ENCODE peak calls at places on chromosome 9, in nine cellular contexts. One of them, this sample, is unnamed.
A peak's percentile ranks its signal among the peaks of the same experiment; 100 is the strongest.

GRCh38 chr9:31824860-31825259 is 559.6 kb upstream of the ACO1 start:
- DNase-seq in kidney tubule cell: no peak
- DNase-seq in hippocampal formation: no peak
- DNase-seq in Peyer's patch: no peak
- DNase-seq in anterior cingulate cortex: no peak
- DNase-seq in fibroblast of lung: no peak
- DNase-seq in ovary: no peak
- DNase-seq in HT-29: no peak
- DNase-seq in non-pigmented ciliary epithelial cell: no peak
- DNase-seq in this sample: no peak

GRCh38 chr9:68546596-68547390 is 6.1 kb upstream of the TMEM252 start:
- DNase-seq in kidney tubule cell: peak; percentile 78
- DNase-seq in hippocampal formation: no peak
- DNase-seq in Peyer's patch: no peak
- DNase-seq in anterior cingulate cortex: no peak
- DNase-seq in fibroblast of lung: no peak
- DNase-seq in ovary: no peak
- DNase-seq in HT-29: no peak
- DNase-seq in non-pigmented ciliary epithelial cell: no peak
- DNase-seq in this sample: no peak

GRCh38 chr9:89788457-89788856 is 183.6 kb downstream of the GADD45G start:
- DNase-seq in kidney tubule cell: no peak
- DNase-seq in hippocampal formation: no peak
- DNase-seq in Peyer's patch: no peak
- DNase-seq in anterior cingulate cortex: no peak
- DNase-seq in fibroblast of lung: no peak
- DNase-seq in ovary: no peak
- DNase-seq in HT-29: no peak
- DNase-seq in non-pigmented ciliary epithelial cell: no peak
- DNase-seq in this sample: no peak

GRCh38 chr9:133236291-133237071 is 27.4 kb upstream of the OBP2B start:
- DNase-seq in kidney tubule cell: peak; percentile 14
- DNase-seq in hippocampal formation: no peak
- DNase-seq in Peyer's patch: no peak
- DNase-seq in anterior cingulate cortex: no peak
- DNase-seq in fibroblast of lung: no peak
- DNase-seq in ovary: peak; percentile 78
- DNase-seq in HT-29: no peak
- DNase-seq in non-pigmented ciliary epithelial cell: no peak
- DNase-seq in this sample: no peak

GRCh38 chr9:113682297-113682771 is 193.8 kb upstream of the ZNF618 start:
- DNase-seq in kidney tubule cell: peak; percentile 77
- DNase-seq in hippocampal formation: peak; percentile 32
- DNase-seq in Peyer's patch: peak; percentile 73
- DNase-seq in anterior cingulate cortex: peak; percentile 39
- DNase-seq in fibroblast of lung: peak; percentile 68
- DNase-seq in ovary: peak; percentile 79
- DNase-seq in HT-29: peak; percentile 82
- DNase-seq in non-pigmented ciliary epithelial cell: peak; percentile 51
- DNase-seq in this sample: peak; percentile 76

GRCh38 chr9:121638901-121639592 is 12.4 kb upstream of the DAB2IP start:
- DNase-seq in kidney tubule cell: no peak
- DNase-seq in hippocampal formation: no peak
- DNase-seq in Peyer's patch: no peak
- DNase-seq in anterior cingulate cortex: no peak
- DNase-seq in fibroblast of lung: no peak
- DNase-seq in ovary: no peak
- DNase-seq in HT-29: no peak
- DNase-seq in non-pigmented ciliary epithelial cell: no peak
- DNase-seq in this sample: no peak

GRCh38 chr9:111400564-111400898 is 70.5 kb upstream of the OR2K2 start:
- DNase-seq in kidney tubule cell: peak; percentile 44
- DNase-seq in hippocampal formation: no peak
- DNase-seq in Peyer's patch: no peak
- DNase-seq in anterior cingulate cortex: no peak
- DNase-seq in fibroblast of lung: peak; percentile 54
- DNase-seq in ovary: no peak
- DNase-seq in HT-29: no peak
- DNase-seq in non-pigmented ciliary epithelial cell: no peak
- DNase-seq in this sample: no peak

GRCh38 chr9:96875460-96876142 is 21.3 kb upstream of the ZNF782 start:
- DNase-seq in kidney tubule cell: peak; percentile 85
- DNase-seq in hippocampal formation: peak; percentile 46
- DNase-seq in Peyer's patch: peak; percentile 75
- DNase-seq in anterior cingulate cortex: peak; percentile 48
- DNase-seq in fibroblast of lung: peak; percentile 71
- DNase-seq in ovary: no peak
- DNase-seq in HT-29: peak; percentile 89
- DNase-seq in non-pigmented ciliary epithelial cell: no peak
- DNase-seq in this sample: peak; percentile 79

GRCh38 chr9:88179080-88179521 is 40.8 kb upstream of the SPATA31C2 start:
- DNase-seq in kidney tubule cell: no peak
- DNase-seq in hippocampal formation: no peak
- DNase-seq in Peyer's patch: peak; percentile 53
- DNase-seq in anterior cingulate cortex: no peak
- DNase-seq in fibroblast of lung: no peak
- DNase-seq in ovary: no peak
- DNase-seq in HT-29: no peak
- DNase-seq in non-pigmented ciliary epithelial cell: no peak
- DNase-seq in this sample: no peak

GRCh38 chr9:99056876-99057664 is 47.8 kb upstream of the TGFBR1 start:
- DNase-seq in kidney tubule cell: peak; percentile 80
- DNase-seq in hippocampal formation: no peak
- DNase-seq in Peyer's patch: no peak
- DNase-seq in anterior cingulate cortex: no peak
- DNase-seq in fibroblast of lung: peak; percentile 95
- DNase-seq in ovary: no peak
- DNase-seq in HT-29: no peak
- DNase-seq in non-pigmented ciliary epithelial cell: peak; percentile 70
- DNase-seq in this sample: no peak

This sample was measured in HTR-8/SVneo.